ENCODE peak calls at places on chromosomes 11 and 22, in six cellular contexts. U is PC-9, X is RWPE2, C is GM06990, Z is testis, T is Peyer's patch. B is an unnamed sample.

GRCh38 chr11:130772266-130773227 is 143.7 kb downstream of the SNX19 start:
- DNase-seq in U (peak), X (no peak), T (peak), Z (no peak), C (no peak), B (peak)

GRCh38 chr11:65435330-65435931 is 12.8 kb downstream of the NEAT1 start:
- DNase-seq in X (no peak), T (peak), U (no peak), C (no peak), Z (peak), B (no peak)

GRCh38 chr11:47440054-47440476 is 8.9 kb downstream of the RAPSN start:
- DNase-seq in X (no peak), C (no peak), U (no peak), Z (no peak), T (no peak), B (no peak)

GRCh38 chr11:101987370-101987769 is 59.9 kb upstream of the CFAP300 start:
- DNase-seq in Z (no peak), C (no peak), X (no peak), U (no peak), T (no peak), B (no peak)

GRCh38 chr22:18059991-18060390 is 17.8 kb upstream of the PEX26 start:
- DNase-seq in U (no peak), T (no peak), C (no peak), Z (no peak), X (no peak), B (no peak)

GRCh38 chr11:3735827-3736226 is 61.5 kb downstream of the NUP98 start:
- DNase-seq in T (no peak), X (no peak), U (no peak), C (no peak), Z (no peak), B (peak)

GRCh38 chr11:8025123-8025522 is 38.0 kb downstream of the EIF3F start:
- DNase-seq in X (no peak), Z (no peak), C (no peak), U (no peak), T (peak), B (peak)

GRCh38 chr11:73760066-73760679 is 701 bp downstream of the RAB6A start:
- DNase-seq in T (peak), Z (peak), U (no peak), C (peak), X (no peak), B (no peak)

GRCh38 chr11:131375421-131375820 is 5.0 kb downstream of the NTM start:
- DNase-seq in T (no peak), Z (no peak), X (no peak), U (no peak), C (no peak), B (no peak)

GRCh38 chr11:16193897-16194381 is 162.4 kb downstream of the SOX6 start:
- DNase-seq in X (no peak), U (no peak), C (no peak), T (no peak), Z (no peak), B (no peak)

GRCh38 chr11:130434521-130435223 is 6.3 kb upstream of the ADAMTS8 start:
- DNase-seq in C (peak), U (peak), Z (peak), T (peak), X (no peak), B (peak)

GRCh38 chr11:60251485-60252207 is 8.7 kb upstream of the MS4A4E start:
- DNase-seq in C (peak), T (peak), Z (peak), U (no peak), X (no peak), B (peak)

DNA sequence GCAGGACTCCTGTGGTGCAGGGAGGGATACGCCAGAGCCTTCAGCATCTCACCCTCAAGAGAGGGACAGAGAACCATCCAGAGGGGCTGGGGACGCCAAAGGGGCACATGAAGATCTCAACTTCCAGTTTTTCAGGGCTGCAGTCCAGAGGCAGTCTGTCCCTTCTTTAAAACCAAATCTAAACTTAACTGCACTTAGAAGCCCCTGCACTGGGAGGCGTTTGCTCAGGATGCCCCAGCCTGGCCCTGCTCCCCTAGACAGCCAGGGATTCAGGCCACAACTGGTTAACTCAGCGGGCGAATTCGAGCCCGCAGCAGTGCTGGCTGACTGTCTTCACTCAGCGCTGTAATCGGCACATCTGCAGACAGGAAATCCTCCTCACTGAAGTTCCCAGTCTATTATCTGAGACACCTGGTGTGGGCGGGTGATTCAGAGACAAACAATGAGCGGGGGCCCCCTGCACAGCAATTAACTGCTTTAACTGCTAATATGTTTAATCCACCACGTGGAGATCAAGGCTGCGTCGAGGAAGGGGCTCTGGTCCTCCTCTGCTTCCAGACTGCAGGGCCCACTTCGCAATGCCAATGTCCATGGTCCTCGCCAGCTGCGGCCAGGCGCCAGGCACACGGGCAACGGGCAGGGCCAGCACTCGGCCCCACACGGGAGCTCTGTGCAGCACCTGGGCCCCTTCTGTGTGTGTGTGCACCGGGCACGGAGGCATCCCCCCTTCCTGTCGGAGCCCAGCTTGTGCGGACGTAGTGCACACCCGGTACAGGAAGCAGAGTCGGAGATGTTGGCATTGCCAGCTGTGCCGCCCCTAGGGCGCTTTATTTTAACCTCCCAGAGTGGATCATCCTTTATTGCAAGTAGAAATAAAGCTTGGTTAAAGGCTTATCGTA is 36.9 kb upstream of the GNB1L start:
- DNase-seq in T (peak), U (no peak), C (peak), Z (no peak), X (no peak), B (peak)
- TF ChIP-seq CTCF in T (no peak), U (no peak), C (no peak), Z (no peak), X (no peak), B (peak)

GRCh38 chr11:72078477-72078876 is 1.9 kb downstream of the NUMA1 start:
- DNase-seq in T (no peak), U (peak), Z (no peak), C (no peak), X (no peak), B (no peak)
- H3K4me3 ChIP-seq in T (no peak), U (peak), Z (no peak), C (no peak), X (peak), B (no peak)

GRCh38 chr11:116533186-116533825 is 239.5 kb downstream of the BUD13 start:
- DNase-seq in T (peak), X (no peak), C (no peak), U (no peak), Z (no peak), B (no peak)
- TF ChIP-seq CTCF in T (no peak), X (no peak), C (peak), U (no peak), Z (no peak), B (peak)

GRCh38 chr11:118786657-118787056 is 4.3 kb downstream of the DDX6 start:
- DNase-seq in C (no peak), U (no peak), Z (no peak), T (no peak), X (no peak), B (no peak)
- H3K4me3 ChIP-seq in C (peak), U (no peak), Z (no peak), T (no peak), X (no peak), B (no peak)

GRCh38 chr22:49348631-49349030 is 479.0 kb downstream of the BRD1 start:
- DNase-seq in Z (no peak), C (no peak), T (peak), X (no peak), U (no peak), B (no peak)

GRCh38 chr22:49349181-49349835 is 478.4 kb downstream of the BRD1 start:
- DNase-seq in T (peak), Z (no peak), U (no peak), C (no peak), X (no peak), B (no peak)

GRCh38 chr22:49351761-49352221 is 475.9 kb downstream of the BRD1 start:
- DNase-seq in T (peak), X (no peak), U (no peak), C (no peak), Z (no peak), B (no peak)

GRCh38 chr22:49349841-49350381 is 477.8 kb downstream of the BRD1 start:
- DNase-seq in C (no peak), Z (no peak), T (peak), U (no peak), X (no peak), B (no peak)

GRCh38 chr22:49350441-49351121 is 477.1 kb downstream of the BRD1 start:
- DNase-seq in Z (no peak), X (no peak), U (no peak), T (peak), C (no peak), B (no peak)
- TF ChIP-seq CTCF in Z (no peak), X (no peak), U (no peak), T (no peak), C (no peak), B (peak)

GRCh38 chr11:746289-747175 is 732 bp upstream of the TALDO1 start:
- DNase-seq in Z (no peak), C (no peak), U (peak), T (no peak), X (no peak), B (no peak)

GRCh38 chr11:748007-748359 is 719 bp downstream of the TALDO1 start:
- DNase-seq in U (no peak), Z (no peak), C (no peak), X (no peak), T (no peak), B (no peak)

GRCh38 chr11:747176-748006 is at the start of gene TALDO1:
- DNase-seq in U (peak), C (peak), X (peak), Z (peak), T (peak), B (peak)

DNA sequence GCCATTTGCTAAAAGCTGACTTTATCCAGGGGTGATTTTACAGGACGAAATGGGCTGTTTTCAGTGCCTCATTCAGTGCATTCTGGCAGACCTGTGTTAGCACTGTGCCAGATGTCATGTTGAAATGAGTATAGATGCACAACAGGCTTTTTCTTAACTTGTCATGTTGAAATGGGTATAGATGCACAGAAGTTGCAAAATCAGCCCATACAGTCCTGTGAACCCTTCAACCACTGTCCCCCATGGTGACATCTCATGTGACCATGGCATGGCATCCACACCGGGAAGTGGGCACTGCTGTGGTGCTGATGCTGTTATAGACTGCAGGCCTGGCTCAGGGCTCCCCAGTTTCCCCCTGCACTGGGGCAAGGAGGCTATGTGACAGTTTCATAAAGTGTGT is 2.5 kb downstream of the TALDO1 start:
- DNase-seq in C (no peak), X (no peak), T (no peak), Z (no peak), U (no peak), B (no peak)
- H3K4me3 ChIP-seq in C (no peak), X (no peak), T (no peak), Z (no peak), U (peak), B (no peak)

B was measured in brain microvascular endothelial cell.